ENCODE peak calls at places on chromosomes 5 and 9, in four cellular contexts. One of them, this sample, is unnamed.
A peak's percentile ranks its signal among the peaks of the same experiment; 100 is the strongest.

GRCh38 chr9:92984976-92985375 is 37.7 kb downstream of the FGD3 start:
- DNase-seq in RCC 7860: no peak
- DNase-seq in NCI-H2029: no peak
- DNase-seq in stromal cell of bone marrow: no peak
- DNase-seq in this sample: no peak

GRCh38 chr5:126680215-126680817 is 79.6 kb downstream of the PHAX start:
- DNase-seq in RCC 7860: no peak
- DNase-seq in NCI-H2029: no peak
- DNase-seq in stromal cell of bone marrow: peak; percentile 71
- DNase-seq in this sample: peak; percentile 30

GRCh38 chr5:57171818-57172465 is 1.9 kb upstream of the GPBP1 start:
- DNase-seq in RCC 7860: peak; percentile 16
- DNase-seq in NCI-H2029: no peak
- DNase-seq in stromal cell of bone marrow: no peak
- DNase-seq in this sample: no peak

GRCh38 chr5:5751987-5752386 is 329.5 kb downstream of the ICE1 start:
- DNase-seq in RCC 7860: no peak
- DNase-seq in NCI-H2029: no peak
- DNase-seq in stromal cell of bone marrow: no peak
- DNase-seq in this sample: no peak

GRCh38 chr9:77802512-77803293 is 154.6 kb upstream of the GNA14 start:
- DNase-seq in RCC 7860: no peak
- DNase-seq in NCI-H2029: peak; percentile 95
- DNase-seq in stromal cell of bone marrow: no peak
- DNase-seq in this sample: no peak

GRCh38 chr9:78439192-78439865 is 142.4 kb downstream of the PSAT1 start:
- DNase-seq in RCC 7860: peak; percentile 66
- DNase-seq in NCI-H2029: peak; percentile 91
- DNase-seq in stromal cell of bone marrow: peak; percentile 78
- DNase-seq in this sample: peak; percentile 90

GRCh38 chr5:118598311-118598710 is 390.0 kb downstream of the DTWD2 start:
- DNase-seq in RCC 7860: no peak
- DNase-seq in NCI-H2029: no peak
- DNase-seq in stromal cell of bone marrow: no peak
- DNase-seq in this sample: no peak

GRCh38 chr9:134381671-134382505 is 55.6 kb downstream of the RXRA start:
- DNase-seq in RCC 7860: no peak
- DNase-seq in NCI-H2029: no peak
- DNase-seq in stromal cell of bone marrow: no peak
- DNase-seq in this sample: no peak

GRCh38 chr5:139445325-139446170 is 6.2 kb upstream of the DNAJC18 start:
- DNase-seq in RCC 7860: no peak
- DNase-seq in NCI-H2029: no peak
- DNase-seq in stromal cell of bone marrow: no peak
- DNase-seq in this sample: no peak

GRCh38 chr5:126987271-126987899 is 43.0 kb downstream of the MARCHF3 start:
- DNase-seq in RCC 7860: no peak
- DNase-seq in NCI-H2029: no peak
- DNase-seq in stromal cell of bone marrow: no peak
- DNase-seq in this sample: no peak

GRCh38 chr9:93648836-93649235 is 72.5 kb downstream of the PHF2 start:
- DNase-seq in RCC 7860: no peak
- DNase-seq in NCI-H2029: no peak
- DNase-seq in stromal cell of bone marrow: no peak
- DNase-seq in this sample: no peak

GRCh38 chr9:126513159-126514036 is 100.3 kb upstream of the LMX1B start:
- DNase-seq in RCC 7860: no peak
- DNase-seq in NCI-H2029: no peak
- DNase-seq in stromal cell of bone marrow: no peak
- DNase-seq in this sample: no peak

GRCh38 chr9:89597711-89598707 is 6.8 kb upstream of the GADD45G start:
- DNase-seq in RCC 7860: peak; percentile 25
- DNase-seq in NCI-H2029: no peak
- DNase-seq in stromal cell of bone marrow: peak; percentile 32
- DNase-seq in this sample: peak; percentile 57

GRCh38 chr9:3205421-3206095 is 320.2 kb downstream of the RFX3 start:
- DNase-seq in RCC 7860: no peak
- DNase-seq in NCI-H2029: no peak
- DNase-seq in stromal cell of bone marrow: no peak
- DNase-seq in this sample: no peak

GRCh38 chr9:91001146-91001611 is 199.6 kb downstream of the SYK start:
- DNase-seq in RCC 7860: peak; percentile 92
- DNase-seq in NCI-H2029: peak; percentile 96
- DNase-seq in stromal cell of bone marrow: peak; percentile 21
- DNase-seq in this sample: no peak

This sample was measured in SK-N-DZ.